ENCODE peak calls at places on chromosomes 11 and 22, in eight cellular contexts. A is endothelial cell, U is colonic mucosa, Q is brain microvascular endothelial cell, F is psoas muscle, X is foreskin fibroblast, D is epithelial cell of esophagus, Y is Panc1. O is an unnamed sample.

GRCh38 chr11:61752117-61752924 is at the start of gene MYRF:
- DNase-seq in A (peak), U (peak), Q (no peak), F (peak), X (no peak), D (peak), Y (no peak), O (peak)

GRCh38 chr11:119804698-119805097 is 75.7 kb upstream of the NECTIN1 start:
- DNase-seq in A (no peak), U (no peak), Q (no peak), F (no peak), X (no peak), D (no peak), Y (no peak), O (no peak)

GRCh38 chr11:31968774-31969433 is 122.0 kb upstream of the RCN1 start:
- DNase-seq in A (no peak), U (no peak), Q (peak), F (no peak), X (peak), D (peak), Y (peak), O (no peak)

GRCh38 chr11:122322369-122322768 is 206.4 kb upstream of the BLID start:
- DNase-seq in A (no peak), U (no peak), Q (no peak), F (no peak), X (peak), D (no peak), Y (no peak), O (no peak)

GRCh38 chr11:3914807-3915206 is 59.3 kb downstream of the STIM1 start:
- DNase-seq in A (no peak), U (no peak), Q (no peak), F (no peak), X (no peak), D (peak), Y (no peak), O (no peak)

GRCh38 chr11:61549662-61550568 is 31.0 kb downstream of the SYT7 start:
- DNase-seq in A (no peak), U (no peak), Q (no peak), F (no peak), X (no peak), D (no peak), Y (no peak), O (no peak)

GRCh38 chr11:109862808-109863207 is 230.4 kb upstream of the ZC3H12C start:
- DNase-seq in A (no peak), U (no peak), Q (no peak), F (no peak), X (no peak), D (no peak), Y (no peak), O (no peak)

GRCh38 chr22:31079095-31079642 is 1.9 kb upstream of the SMTN start:
- DNase-seq in A (no peak), U (peak), Q (no peak), F (no peak), X (no peak), D (no peak), Y (no peak), O (no peak)

GRCh38 chr11:70783821-70784220 is 385.5 kb downstream of the CTTN start:
- DNase-seq in A (no peak), U (no peak), Q (no peak), F (no peak), X (no peak), D (no peak), Y (no peak), O (no peak)

GRCh38 chr11:57370251-57370650 is 10.7 kb downstream of the PRG3 start:
- DNase-seq in A (no peak), U (no peak), Q (peak), F (no peak), X (peak), D (peak), Y (no peak), O (no peak)

GRCh38 chr11:70111269-70112016 is 33.3 kb downstream of the ANO1 start:
- DNase-seq in A (no peak), U (peak), Q (peak), F (peak), X (no peak), D (no peak), Y (no peak), O (no peak)

GRCh38 chr11:57763568-57763967 is 2.0 kb downstream of the CTNND1 start:
- DNase-seq in A (no peak), U (peak), Q (peak), F (no peak), X (no peak), D (peak), Y (no peak), O (no peak)

GRCh38 chr11:12174145-12175143 is 64.1 kb downstream of the MICAL2 start:
- DNase-seq in A (no peak), U (no peak), Q (no peak), F (no peak), X (peak), D (peak), Y (no peak), O (no peak)

GRCh38 chr11:121841487-121842167 is 274.4 kb downstream of the BLID start:
- DNase-seq in A (no peak), U (no peak), Q (peak), F (no peak), X (peak), D (no peak), Y (no peak), O (no peak)

GRCh38 chr11:48109046-48109666 is 107.5 kb upstream of the OR4B1 start:
- DNase-seq in A (no peak), U (no peak), Q (no peak), F (no peak), X (no peak), D (peak), Y (no peak), O (no peak)

GRCh38 chr22:48906177-48906835 is 921.4 kb downstream of the BRD1 start:
- DNase-seq in A (no peak), U (no peak), Q (no peak), F (no peak), X (no peak), D (no peak), Y (no peak), O (no peak)

GRCh38 chr22:16828876-16829275 is 3.7 kb upstream of the XKR3 start:
- DNase-seq in A (no peak), U (no peak), Q (no peak), F (no peak), X (no peak), D (no peak), Y (no peak), O (no peak)

GRCh38 chr11:116980136-116980793 is 118.0 kb downstream of the SIK3 start:
- DNase-seq in A (no peak), U (no peak), Q (no peak), F (no peak), X (no peak), D (no peak), Y (no peak), O (no peak)

DNA sequence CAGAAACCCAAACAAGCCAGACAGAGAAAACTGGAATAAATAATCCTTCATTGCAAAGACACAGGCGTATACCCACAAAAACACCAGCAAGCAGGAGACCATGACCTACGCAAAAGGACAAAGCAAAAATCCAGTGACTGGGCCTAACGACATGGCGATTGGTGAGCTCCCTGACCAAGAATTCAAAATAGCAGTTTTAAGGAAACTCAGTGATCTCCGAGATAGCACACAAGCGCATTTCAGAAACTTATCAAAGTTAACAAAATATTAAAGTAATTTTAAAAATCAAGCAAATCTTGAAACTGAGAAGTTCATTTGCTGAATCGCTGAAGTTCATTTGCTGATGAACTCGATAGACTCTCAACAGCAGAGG is 27.6 kb downstream of the DBX1 start:
- DNase-seq in A (no peak), U (no peak), Q (no peak), F (no peak), X (no peak), D (no peak), Y (no peak), O (no peak)
- TF ChIP-seq CTCF in A (no peak), U (peak), Q (no peak), F (no peak), X (no peak), D (no peak), Y (peak), O (no peak)

DNA sequence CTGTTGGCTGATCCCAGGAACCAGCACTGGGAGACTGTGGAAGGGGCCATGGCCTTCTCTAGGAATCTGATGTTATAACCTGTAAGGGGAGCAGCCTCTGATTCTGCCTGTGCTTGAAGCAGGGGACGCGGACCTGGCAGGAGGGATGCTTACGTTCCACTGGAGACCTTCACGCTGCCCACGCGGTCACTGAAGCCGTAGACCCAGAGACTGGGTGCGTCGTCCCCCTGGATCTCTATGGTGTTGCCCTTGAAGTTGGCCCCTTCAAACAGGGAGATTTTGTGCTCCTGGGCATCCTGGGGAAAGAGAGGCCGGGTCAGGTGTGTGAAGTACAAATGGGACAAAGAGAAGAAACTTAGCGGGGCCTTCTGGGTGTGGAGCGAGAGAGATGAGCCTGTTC is 11.8 kb upstream of the TPST2 start:
- DNase-seq in A (no peak), U (no peak), Q (no peak), F (no peak), X (no peak), D (no peak), Y (no peak), O (no peak)
- TF ChIP-seq CTCF in A (no peak), U (no peak), Q (no peak), F (no peak), X (no peak), D (no peak), Y (no peak), O (no peak)

DNA sequence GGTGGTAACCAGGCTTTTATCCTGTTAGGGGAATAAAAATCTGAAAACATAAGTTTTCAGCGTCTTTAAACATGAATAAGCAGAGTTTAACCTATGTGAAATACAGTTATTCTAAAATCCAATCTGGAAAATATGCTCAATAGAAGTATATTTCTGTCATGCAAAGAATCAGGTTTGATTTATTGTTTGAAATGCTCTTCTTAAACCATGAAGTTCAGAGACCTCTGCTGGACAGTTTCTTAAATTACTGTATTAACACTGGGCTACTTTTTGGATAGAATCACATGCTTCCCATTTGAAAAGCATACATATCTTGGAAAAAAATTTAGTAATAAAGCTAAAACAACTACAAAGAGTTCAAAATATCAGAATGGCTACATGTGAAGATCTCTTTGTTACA is 25.4 kb downstream of the APIP start:
- DNase-seq in A (no peak), U (no peak), Q (peak), F (no peak), X (peak), D (peak), Y (no peak), O (no peak)
- TF ChIP-seq CTCF in A (peak), U (peak), Q (peak), F (peak), X (peak), D (peak), Y (peak), O (peak)

GRCh38 chr11:19441288-19441687 is 200.5 kb upstream of the E2F8 start:
- DNase-seq in A (no peak), U (no peak), Q (no peak), F (no peak), X (no peak), D (no peak), Y (no peak), O (no peak)

GRCh38 chr11:19444231-19444630 is 203.5 kb upstream of the E2F8 start:
- DNase-seq in A (no peak), U (no peak), Q (no peak), F (no peak), X (peak), D (no peak), Y (no peak), O (no peak)

GRCh38 chr11:19442554-19442910 is 201.8 kb upstream of the E2F8 start:
- DNase-seq in A (no peak), U (no peak), Q (no peak), F (no peak), X (no peak), D (no peak), Y (no peak), O (no peak)

GRCh38 chr11:19445771-19446170 is 205.0 kb upstream of the E2F8 start:
- DNase-seq in A (no peak), U (no peak), Q (no peak), F (no peak), X (no peak), D (no peak), Y (no peak), O (no peak)

GRCh38 chr11:19441752-19442553 is 201.2 kb upstream of the E2F8 start:
- DNase-seq in A (no peak), U (no peak), Q (peak), F (no peak), X (peak), D (peak), Y (no peak), O (no peak)
- TF ChIP-seq CTCF in A (no peak), U (no peak), Q (no peak), F (no peak), X (no peak), D (no peak), Y (no peak), O (no peak)

DNA sequence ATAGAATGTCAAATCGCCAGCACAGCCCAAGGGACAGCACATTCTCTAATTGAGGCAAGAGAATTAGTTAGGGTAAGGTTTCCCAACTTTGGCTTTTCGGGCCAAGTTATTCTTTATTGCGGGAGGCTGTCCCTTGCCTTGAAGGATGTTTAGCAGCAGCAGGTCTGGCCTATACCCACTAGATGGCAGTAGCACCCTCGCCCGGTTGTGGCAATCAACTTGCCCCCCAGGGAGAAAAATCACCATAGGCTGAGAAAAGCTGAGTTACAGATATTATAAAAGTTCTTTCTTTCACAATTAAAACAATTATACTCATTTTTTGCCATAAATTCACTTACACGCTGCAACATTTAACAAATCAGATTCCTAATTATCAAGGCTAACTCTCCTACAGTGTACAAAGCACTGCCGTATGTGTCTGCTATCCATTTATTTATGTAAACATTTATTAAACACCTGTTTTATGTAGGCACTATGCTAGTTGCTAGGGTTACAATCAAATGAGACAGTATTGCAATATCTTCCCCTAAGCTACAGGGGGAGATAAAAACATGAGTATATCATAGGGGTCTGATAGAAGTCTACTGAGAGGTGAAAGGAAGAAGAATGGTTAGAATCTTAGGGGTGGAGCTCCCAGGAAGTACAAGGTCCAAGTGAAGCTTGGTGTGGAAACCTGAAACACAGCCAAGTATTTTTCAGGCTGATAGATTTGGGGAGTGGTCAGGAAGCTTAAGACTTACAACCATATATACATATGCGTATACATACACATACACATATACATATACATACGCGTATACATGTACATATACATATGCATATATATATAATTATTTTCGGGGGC is 452.3 kb downstream of the RAB38 start:
- DNase-seq in A (peak), U (peak), Q (peak), F (no peak), X (no peak), D (peak), Y (peak), O (peak)
- TF ChIP-seq CTCF in A (peak), U (peak), Q (peak), F (peak), X (peak), D (peak), Y (peak), O (peak)

GRCh38 chr22:39469326-39469680 is 12.5 kb downstream of the MGAT3 start:
- DNase-seq in A (no peak), U (no peak), Q (no peak), F (no peak), X (no peak), D (no peak), Y (no peak), O (no peak)

GRCh38 chr22:39470462-39471335 is 13.9 kb downstream of the MGAT3 start:
- DNase-seq in A (no peak), U (no peak), Q (no peak), F (no peak), X (no peak), D (no peak), Y (no peak), O (no peak)

GRCh38 chr22:39468487-39469325 is 11.9 kb downstream of the MGAT3 start:
- DNase-seq in A (no peak), U (no peak), Q (no peak), F (no peak), X (no peak), D (no peak), Y (no peak), O (no peak)

GRCh38 chr22:39471421-39472141 is 14.8 kb downstream of the MGAT3 start:
- DNase-seq in A (no peak), U (peak), Q (peak), F (no peak), X (no peak), D (peak), Y (no peak), O (no peak)

DNA sequence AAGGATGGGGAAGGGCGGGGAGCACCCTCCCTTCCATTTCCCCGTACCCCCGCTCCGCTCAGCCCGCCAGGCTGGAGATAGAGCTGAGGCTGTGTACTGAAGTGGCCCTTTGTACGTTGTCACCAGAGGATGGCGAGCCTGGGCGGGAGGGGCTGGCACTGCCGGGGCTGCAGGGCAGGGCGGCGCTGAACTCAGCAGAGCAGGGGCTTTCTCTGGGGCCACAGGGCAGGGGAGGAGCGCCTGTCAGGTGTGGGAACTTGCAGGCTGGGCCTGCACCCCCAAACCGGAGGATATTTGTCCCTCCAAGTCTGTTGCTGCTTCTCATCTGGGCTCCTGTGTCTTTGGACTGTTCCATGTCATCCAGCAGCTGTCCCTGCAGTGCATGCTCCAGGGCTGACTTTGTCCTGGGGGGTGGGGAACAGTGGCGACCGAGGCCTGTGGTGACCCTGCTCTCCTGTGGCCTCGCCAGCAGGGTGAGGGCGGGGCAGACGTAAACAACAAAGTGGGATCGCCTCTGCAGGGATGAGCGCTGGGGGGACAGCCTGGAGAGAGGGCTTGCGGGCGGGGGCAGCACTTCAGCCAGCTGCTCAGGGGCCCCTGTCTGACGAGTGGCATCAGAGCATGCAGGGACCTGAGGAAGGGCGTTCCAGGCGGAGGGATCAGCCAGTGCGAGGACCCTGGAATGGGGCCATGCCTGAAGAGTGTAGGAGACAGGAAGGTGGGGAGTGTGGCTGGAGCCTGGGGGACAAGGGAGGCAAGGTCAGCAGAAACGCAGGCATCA is 13.1 kb downstream of the MGAT3 start:
- DNase-seq in A (no peak), U (peak), Q (no peak), F (no peak), X (no peak), D (no peak), Y (no peak), O (no peak)
- TF ChIP-seq CTCF in A (no peak), U (no peak), Q (no peak), F (no peak), X (no peak), D (no peak), Y (no peak), O (no peak)

DNA sequence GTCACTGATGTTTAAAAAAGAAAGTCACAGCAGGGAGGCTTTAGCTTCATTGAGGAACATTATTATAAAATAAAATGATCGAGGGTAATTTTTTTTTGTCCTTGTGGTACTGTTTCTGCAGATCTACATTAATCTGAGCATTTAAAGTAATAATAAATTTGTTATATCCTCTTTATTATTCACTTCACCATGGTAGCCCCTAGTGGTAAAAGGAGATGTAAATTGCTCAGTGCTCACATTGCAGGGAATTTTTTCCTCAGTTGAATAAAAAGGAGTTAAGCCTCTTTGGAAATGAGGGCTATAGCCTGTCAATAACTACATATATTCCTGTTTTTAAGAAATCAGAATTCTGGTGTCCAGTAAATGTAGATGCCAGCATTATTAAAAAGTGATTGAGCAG is 99.7 kb upstream of the VPREB1 start:
- DNase-seq in A (no peak), U (no peak), Q (no peak), F (no peak), X (no peak), D (peak), Y (no peak), O (no peak)
- TF ChIP-seq CTCF in A (peak), U (no peak), Q (peak), F (no peak), X (peak), D (no peak), Y (no peak), O (no peak)

DNA sequence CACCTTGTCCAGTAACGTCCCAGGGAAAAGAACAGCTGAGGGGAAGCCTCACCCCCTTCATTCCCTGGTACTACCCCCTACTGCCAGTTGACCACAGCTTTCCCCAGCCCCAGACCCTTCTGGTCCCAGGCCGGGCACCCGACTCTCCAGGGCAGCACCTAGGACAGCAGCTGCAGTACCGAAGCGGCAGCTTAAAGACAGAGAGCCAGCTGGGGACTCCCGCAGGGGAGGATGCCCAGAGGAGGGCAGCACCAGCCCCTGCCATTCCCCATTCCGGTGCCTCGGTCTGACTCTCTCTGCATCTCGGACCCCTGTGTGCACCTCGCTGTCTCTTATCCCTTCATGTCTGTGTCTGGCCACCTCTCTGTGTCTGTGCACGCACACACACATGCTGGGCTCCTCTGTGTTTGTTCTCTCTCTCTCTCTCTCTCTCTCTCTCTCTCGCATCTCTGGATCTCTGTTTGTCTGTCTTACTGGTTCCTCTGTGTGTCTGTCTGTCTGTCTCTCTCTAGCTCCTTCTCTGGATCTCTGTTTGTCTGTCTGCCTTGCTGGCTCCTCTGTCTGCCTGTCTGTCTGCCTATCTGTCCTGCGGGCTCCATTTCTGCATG is 9.4 kb downstream of the IGSF9B start:
- DNase-seq in A (peak), U (no peak), Q (peak), F (peak), X (peak), D (peak), Y (no peak), O (peak)
- TF ChIP-seq CTCF in A (no peak), U (no peak), Q (peak), F (peak), X (peak), D (peak), Y (no peak), O (no peak)